ENCODE peak calls at places on chromosome 22, in eight cellular contexts. Y is Right ventricle myocardium inferior; V is T follicular helper cell; F is activated T-cell treated with anti-CD3 and anti-CD28 coated beads for 1 hour; T is activated CD8-positive, alpha-beta T cell treated with anti-CD3 and anti-CD28 coated beads for 36 hours; B is lower leg skin; Q is activated CD4-positive, CD25-positive, alpha-beta regulatory T cell treated with anti-CD3 and anti-CD28 coated beads, Interleukin-2, amount 50 U/mL, for 16 hours; X is AG08396. D is an unnamed sample.

GRCh38 chr22:35844886-35845285 is 127.2 kb downstream of the APOL5 start:
- DNase-seq in Y (no peak), V (no peak), F (no peak), T (no peak), B (no peak), Q (no peak), X (no peak), D (no peak)

GRCh38 chr22:19992921-19993355 is 23.7 kb downstream of the ARVCF start:
- DNase-seq in Y (peak; percentile 53), V (no peak), F (no peak), T (no peak), B (no peak), Q (no peak), X (no peak), D (no peak)

GRCh38 chr22:30947821-30948454 is 20.6 kb downstream of the MORC2 start:
- DNase-seq in Y (no peak), V (no peak), F (no peak), T (no peak), B (no peak), Q (no peak), X (peak; percentile 37), D (peak; percentile 62)

GRCh38 chr22:17258015-17258827 is 39.0 kb upstream of the ADA2 start:
- DNase-seq in Y (peak; percentile 78), V (peak; percentile 20), F (peak; percentile 23), T (peak; percentile 86), B (peak; percentile 23), Q (peak; percentile 3), X (no peak), D (peak; percentile 39)

GRCh38 chr22:46062971-46063631 is 86.1 kb upstream of the WNT7B start:
- DNase-seq in Y (peak; percentile 45), V (no peak), F (no peak), T (no peak), B (no peak), Q (no peak), X (no peak), D (peak; percentile 10)

GRCh38 chr22:46025973-46026906 is 49.3 kb upstream of the WNT7B start:
- DNase-seq in Y (no peak), V (no peak), F (no peak), T (no peak), B (no peak), Q (no peak), X (no peak), D (no peak)

GRCh38 chr22:19940536-19941364 is 822 bp upstream of the COMT start:
- DNase-seq in Y (no peak), V (no peak), F (no peak), T (no peak), B (no peak), Q (no peak), X (peak; percentile 27), D (peak; percentile 29)

GRCh38 chr22:46007003-46007847 is 30.3 kb upstream of the WNT7B start:
- DNase-seq in Y (peak; percentile 85), V (no peak), F (no peak), T (peak; percentile 43), B (peak; percentile 68), Q (no peak), X (peak; percentile 74), D (peak; percentile 61)

GRCh38 chr22:38981005-38981658 is 1.0 kb upstream of the APOBEC3B start:
- DNase-seq in Y (no peak), V (no peak), F (no peak), T (peak; percentile 34), B (no peak), Q (no peak), X (no peak), D (no peak)

GRCh38 chr22:25111579-25112517 is 87.8 kb upstream of the CRYBB3 start:
- DNase-seq in Y (peak; percentile 69), V (no peak), F (no peak), T (peak; percentile 18), B (no peak), Q (no peak), X (no peak), D (peak; percentile 31)

D was measured in AG20443.